ENCODE peak calls at places on chromosome 14, in ten cellular contexts. P is GM12891; J is A172; Z is body of pancreas; I is GM13976; M is upper lobe of right lung; N is naive thymus-derived CD4-positive, alpha-beta T cell; V is globus pallidus; D is iPS-NIHi11; G is RWPE1. R is an unnamed sample.

GRCh38 chr14:31858868-31859267 is 218.2 kb upstream of the ARHGAP5 start:
- DNase-seq in P (no peak), J (no peak), Z (no peak), I (no peak), M (no peak), N (no peak), V (no peak), D (no peak), G (no peak), R (no peak)

GRCh38 chr14:103749452-103749851 is 33.8 kb downstream of the ZFYVE21 start:
- DNase-seq in P (no peak), J (no peak), Z (no peak), I (no peak), M (no peak), N (no peak), V (no peak), D (no peak), G (no peak), R (no peak)

GRCh38 chr14:24067133-24068082 is 4.0 kb upstream of the CPNE6 start:
- DNase-seq in P (no peak), J (no peak), Z (no peak), I (no peak), M (peak), N (no peak), V (no peak), D (no peak), G (no peak), R (peak)

GRCh38 chr14:34883954-34884353 is 8.8 kb upstream of the BAZ1A start:
- DNase-seq in P (no peak), J (no peak), Z (no peak), I (no peak), M (no peak), N (no peak), V (no peak), D (no peak), G (no peak), R (no peak)

GRCh38 chr14:93764211-93764659 is 24.1 kb downstream of the PRIMA1 start:
- DNase-seq in P (no peak), J (peak), Z (peak), I (no peak), M (no peak), N (no peak), V (no peak), D (no peak), G (peak), R (no peak)

GRCh38 chr14:80364274-80364673 is 153.0 kb upstream of the DIO2 start:
- DNase-seq in P (no peak), J (peak), Z (no peak), I (no peak), M (no peak), N (no peak), V (no peak), D (peak), G (peak), R (no peak)

GRCh38 chr14:99930420-99931274 is 134.6 kb upstream of the EVL start:
- DNase-seq in P (no peak), J (no peak), Z (no peak), I (peak), M (no peak), N (no peak), V (no peak), D (no peak), G (no peak), R (no peak)

GRCh38 chr14:68245146-68246073 is 425.8 kb downstream of the RAD51B start:
- DNase-seq in P (no peak), J (peak), Z (peak), I (no peak), M (no peak), N (no peak), V (no peak), D (no peak), G (no peak), R (no peak)

GRCh38 chr14:69199786-69200185 is 8.5 kb downstream of the EXD2 start:
- DNase-seq in P (no peak), J (no peak), Z (no peak), I (no peak), M (no peak), N (no peak), V (no peak), D (no peak), G (no peak), R (no peak)

GRCh38 chr14:23727566-23728335 is 91.6 kb downstream of the DHRS2 start:
- DNase-seq in P (peak), J (peak), Z (peak), I (peak), M (no peak), N (no peak), V (peak), D (peak), G (peak), R (no peak)

GRCh38 chr14:59707778-59708635 is 131.4 kb upstream of the CCDC175 start:
- DNase-seq in P (no peak), J (peak), Z (no peak), I (no peak), M (no peak), N (no peak), V (no peak), D (no peak), G (no peak), R (peak)

GRCh38 chr14:73634333-73634833 is 10.4 kb upstream of the DNAL1 start:
- DNase-seq in P (peak), J (no peak), Z (peak), I (peak), M (no peak), N (no peak), V (no peak), D (peak), G (no peak), R (peak)

GRCh38 chr14:105877645-105878044 is 351.3 kb downstream of the TMEM121 start:
- DNase-seq in P (no peak), J (no peak), Z (no peak), I (no peak), M (no peak), N (no peak), V (no peak), D (no peak), G (no peak), R (no peak)

GRCh38 chr14:67964391-67964812 is 144.8 kb downstream of the RAD51B start:
- DNase-seq in P (no peak), J (no peak), Z (no peak), I (no peak), M (no peak), N (no peak), V (no peak), D (peak), G (peak), R (no peak)

GRCh38 chr14:53180272-53181221 is 27.4 kb upstream of the DDHD1 start:
- DNase-seq in P (no peak), J (peak), Z (no peak), I (peak), M (no peak), N (no peak), V (no peak), D (peak), G (no peak), R (no peak)

GRCh38 chr14:58876613-58877012 is 238.9 kb downstream of the DACT1 start:
- DNase-seq in P (no peak), J (no peak), Z (no peak), I (no peak), M (no peak), N (no peak), V (no peak), D (no peak), G (no peak), R (no peak)

GRCh38 chr14:59277659-59278058 is 89.2 kb downstream of the DAAM1 start:
- DNase-seq in P (no peak), J (no peak), Z (no peak), I (no peak), M (no peak), N (no peak), V (no peak), D (no peak), G (no peak), R (no peak)

GRCh38 chr14:44895716-44896115 is 66.0 kb downstream of the KLHL28 start:
- DNase-seq in P (no peak), J (peak), Z (no peak), I (no peak), M (no peak), N (no peak), V (no peak), D (no peak), G (peak), R (no peak)

GRCh38 chr14:54625158-54625557 is 58.2 kb downstream of the SAMD4A start:
- DNase-seq in P (no peak), J (no peak), Z (no peak), I (no peak), M (no peak), N (no peak), V (no peak), D (no peak), G (no peak), R (no peak)

GRCh38 chr14:92471919-92472318 is 41.7 kb upstream of the RIN3 start:
- DNase-seq in P (no peak), J (peak), Z (no peak), I (no peak), M (no peak), N (no peak), V (no peak), D (peak), G (peak), R (no peak)

GRCh38 chr14:70741482-70741881 is 67.8 kb downstream of the MAP3K9 start:
- DNase-seq in P (no peak), J (no peak), Z (no peak), I (no peak), M (no peak), N (no peak), V (no peak), D (no peak), G (no peak), R (no peak)

GRCh38 chr14:49449749-49450148 is 136.4 kb downstream of the RPS29 start:
- DNase-seq in P (no peak), J (no peak), Z (no peak), I (no peak), M (no peak), N (no peak), V (no peak), D (no peak), G (no peak), R (no peak)

GRCh38 chr14:50871914-50872732 is at the start of gene ABHD12B:
- DNase-seq in P (no peak), J (no peak), Z (no peak), I (no peak), M (no peak), N (no peak), V (no peak), D (peak), G (no peak), R (no peak)

GRCh38 chr14:103257211-103257962 is 76.7 kb upstream of the EIF5 start:
- DNase-seq in P (no peak), J (peak), Z (no peak), I (no peak), M (no peak), N (no peak), V (no peak), D (no peak), G (no peak), R (no peak)

GRCh38 chr14:99125113-99125512 is 146.9 kb downstream of the BCL11B start:
- DNase-seq in P (no peak), J (no peak), Z (no peak), I (no peak), M (no peak), N (no peak), V (no peak), D (no peak), G (no peak), R (peak)

GRCh38 chr14:24911324-24912095 is 138.4 kb downstream of the STXBP6 start:
- DNase-seq in P (no peak), J (peak), Z (peak), I (no peak), M (no peak), N (no peak), V (no peak), D (no peak), G (no peak), R (no peak)

GRCh38 chr14:63938198-63939005 is 85.6 kb downstream of the SYNE2 start:
- DNase-seq in P (no peak), J (no peak), Z (no peak), I (peak), M (no peak), N (peak), V (no peak), D (no peak), G (no peak), R (no peak)